ENCODE peak calls at places on chromosome 21, in six cellular contexts. One of them, this sample, is unnamed.

GRCh38 chr21:44706706-44707615 is 4.4 kb downstream of the TSPEAR start:
- DNase-seq in IMR-90: no peak
- DNase-seq in activated effector memory CD4-positive, alpha-beta T cell treated with Interleukin-2 at 50 U/mL for 16 hours: no peak
- DNase-seq in Daoy: no peak
- DNase-seq in HFF-Myc: no peak
- DNase-seq in LoVo: no peak
- DNase-seq in this sample: no peak

GRCh38 chr21:32136546-32136945 is 142.3 kb downstream of the MIS18A start:
- DNase-seq in IMR-90: no peak
- DNase-seq in activated effector memory CD4-positive, alpha-beta T cell treated with Interleukin-2 at 50 U/mL for 16 hours: no peak
- DNase-seq in Daoy: peak; percentile 51
- DNase-seq in HFF-Myc: no peak
- DNase-seq in LoVo: no peak
- DNase-seq in this sample: no peak

GRCh38 chr21:32257952-32258785 is 20.7 kb downstream of the MIS18A start:
- DNase-seq in IMR-90: peak; percentile 85
- DNase-seq in activated effector memory CD4-positive, alpha-beta T cell treated with Interleukin-2 at 50 U/mL for 16 hours: no peak
- DNase-seq in Daoy: peak; percentile 87
- DNase-seq in HFF-Myc: peak; percentile 70
- DNase-seq in LoVo: peak; percentile 73
- DNase-seq in this sample: peak; percentile 91

GRCh38 chr21:26756491-26757159 is 88.6 kb downstream of the ADAMTS1 start:
- DNase-seq in IMR-90: peak; percentile 55
- DNase-seq in activated effector memory CD4-positive, alpha-beta T cell treated with Interleukin-2 at 50 U/mL for 16 hours: no peak
- DNase-seq in Daoy: peak; percentile 12
- DNase-seq in HFF-Myc: no peak
- DNase-seq in LoVo: no peak
- DNase-seq in this sample: peak; percentile 46

GRCh38 chr21:35711661-35712060 is 348.7 kb downstream of the SETD4 start:
- DNase-seq in IMR-90: no peak
- DNase-seq in activated effector memory CD4-positive, alpha-beta T cell treated with Interleukin-2 at 50 U/mL for 16 hours: no peak
- DNase-seq in Daoy: no peak
- DNase-seq in HFF-Myc: no peak
- DNase-seq in LoVo: no peak
- DNase-seq in this sample: no peak

GRCh38 chr21:46096997-46097825 is 701 bp upstream of the COL6A2 start:
- DNase-seq in IMR-90: no peak
- DNase-seq in activated effector memory CD4-positive, alpha-beta T cell treated with Interleukin-2 at 50 U/mL for 16 hours: no peak
- DNase-seq in Daoy: peak; percentile 42
- DNase-seq in HFF-Myc: no peak
- DNase-seq in LoVo: no peak
- DNase-seq in this sample: no peak

GRCh38 chr21:26719750-26720149 is 125.5 kb downstream of the ADAMTS1 start:
- DNase-seq in IMR-90: no peak
- DNase-seq in activated effector memory CD4-positive, alpha-beta T cell treated with Interleukin-2 at 50 U/mL for 16 hours: no peak
- DNase-seq in Daoy: peak; percentile 40
- DNase-seq in HFF-Myc: no peak
- DNase-seq in LoVo: no peak
- DNase-seq in this sample: no peak

GRCh38 chr21:39452207-39452964 is 616 bp downstream of the SH3BGR start:
- DNase-seq in IMR-90: peak; percentile 83
- DNase-seq in activated effector memory CD4-positive, alpha-beta T cell treated with Interleukin-2 at 50 U/mL for 16 hours: no peak
- DNase-seq in Daoy: no peak
- DNase-seq in HFF-Myc: no peak
- DNase-seq in LoVo: no peak
- DNase-seq in this sample: peak; percentile 43

GRCh38 chr21:26572668-26573381 is at the start of gene CYYR1:
- DNase-seq in IMR-90: no peak
- DNase-seq in activated effector memory CD4-positive, alpha-beta T cell treated with Interleukin-2 at 50 U/mL for 16 hours: no peak
- DNase-seq in Daoy: no peak
- DNase-seq in HFF-Myc: no peak
- DNase-seq in LoVo: no peak
- DNase-seq in this sample: no peak

GRCh38 chr21:45059121-45059520 is 15.3 kb upstream of the ADARB1 start:
- DNase-seq in IMR-90: no peak
- DNase-seq in activated effector memory CD4-positive, alpha-beta T cell treated with Interleukin-2 at 50 U/mL for 16 hours: no peak
- DNase-seq in Daoy: no peak
- DNase-seq in HFF-Myc: no peak
- DNase-seq in LoVo: no peak
- DNase-seq in this sample: no peak

GRCh38 chr21:32328595-32328994 is 29.9 kb downstream of the MRAP start:
- DNase-seq in IMR-90: peak; percentile 64
- DNase-seq in activated effector memory CD4-positive, alpha-beta T cell treated with Interleukin-2 at 50 U/mL for 16 hours: no peak
- DNase-seq in Daoy: no peak
- DNase-seq in HFF-Myc: no peak
- DNase-seq in LoVo: no peak
- DNase-seq in this sample: peak; percentile 62

GRCh38 chr21:25898671-25899070 is 163.9 kb downstream of the GABPA start:
- DNase-seq in IMR-90: no peak
- DNase-seq in activated effector memory CD4-positive, alpha-beta T cell treated with Interleukin-2 at 50 U/mL for 16 hours: no peak
- DNase-seq in Daoy: no peak
- DNase-seq in HFF-Myc: no peak
- DNase-seq in LoVo: no peak
- DNase-seq in this sample: peak; percentile 29

GRCh38 chr21:41071410-41071809 is 96.5 kb upstream of the BACE2 start:
- DNase-seq in IMR-90: no peak
- DNase-seq in activated effector memory CD4-positive, alpha-beta T cell treated with Interleukin-2 at 50 U/mL for 16 hours: no peak
- DNase-seq in Daoy: no peak
- DNase-seq in HFF-Myc: no peak
- DNase-seq in LoVo: no peak
- DNase-seq in this sample: no peak

GRCh38 chr21:33908760-33909159 is 6.8 kb downstream of the ATP5PO start:
- DNase-seq in IMR-90: no peak
- DNase-seq in activated effector memory CD4-positive, alpha-beta T cell treated with Interleukin-2 at 50 U/mL for 16 hours: no peak
- DNase-seq in Daoy: no peak
- DNase-seq in HFF-Myc: no peak
- DNase-seq in LoVo: no peak
- DNase-seq in this sample: no peak

GRCh38 chr21:45892156-45892919 is 89.2 kb upstream of the COL6A1 start:
- DNase-seq in IMR-90: no peak
- DNase-seq in activated effector memory CD4-positive, alpha-beta T cell treated with Interleukin-2 at 50 U/mL for 16 hours: no peak
- DNase-seq in Daoy: no peak
- DNase-seq in HFF-Myc: no peak
- DNase-seq in LoVo: no peak
- DNase-seq in this sample: no peak

GRCh38 chr21:22544747-22545146 is 1546.5 kb downstream of the NCAM2 start:
- DNase-seq in IMR-90: no peak
- DNase-seq in activated effector memory CD4-positive, alpha-beta T cell treated with Interleukin-2 at 50 U/mL for 16 hours: no peak
- DNase-seq in Daoy: no peak
- DNase-seq in HFF-Myc: no peak
- DNase-seq in LoVo: no peak
- DNase-seq in this sample: no peak

GRCh38 chr21:29351691-29352090 is 53.0 kb downstream of the BACH1 start:
- DNase-seq in IMR-90: peak; percentile 91
- DNase-seq in activated effector memory CD4-positive, alpha-beta T cell treated with Interleukin-2 at 50 U/mL for 16 hours: no peak
- DNase-seq in Daoy: no peak
- DNase-seq in HFF-Myc: no peak
- DNase-seq in LoVo: no peak
- DNase-seq in this sample: peak; percentile 86

GRCh38 chr21:46662765-46663500 is 27.5 kb downstream of the PRMT2 start:
- DNase-seq in IMR-90: no peak
- DNase-seq in activated effector memory CD4-positive, alpha-beta T cell treated with Interleukin-2 at 50 U/mL for 16 hours: no peak
- DNase-seq in Daoy: peak; percentile 25
- DNase-seq in HFF-Myc: no peak
- DNase-seq in LoVo: no peak
- DNase-seq in this sample: no peak

GRCh38 chr21:29144736-29145353 is 14.4 kb downstream of the MAP3K7CL start:
- DNase-seq in IMR-90: peak; percentile 61
- DNase-seq in activated effector memory CD4-positive, alpha-beta T cell treated with Interleukin-2 at 50 U/mL for 16 hours: no peak
- DNase-seq in Daoy: no peak
- DNase-seq in HFF-Myc: no peak
- DNase-seq in LoVo: no peak
- DNase-seq in this sample: peak; percentile 70

GRCh38 chr21:33230518-33231324 is 983 bp downstream of the IFNAR2 start:
- DNase-seq in IMR-90: peak; percentile 75
- DNase-seq in activated effector memory CD4-positive, alpha-beta T cell treated with Interleukin-2 at 50 U/mL for 16 hours: peak; percentile 28
- DNase-seq in Daoy: peak; percentile 80
- DNase-seq in HFF-Myc: no peak
- DNase-seq in LoVo: peak; percentile 21
- DNase-seq in this sample: peak; percentile 82

GRCh38 chr21:18950045-18950740 is 546.6 kb upstream of the TMPRSS15 start:
- DNase-seq in IMR-90: no peak
- DNase-seq in activated effector memory CD4-positive, alpha-beta T cell treated with Interleukin-2 at 50 U/mL for 16 hours: no peak
- DNase-seq in Daoy: no peak
- DNase-seq in HFF-Myc: no peak
- DNase-seq in LoVo: no peak
- DNase-seq in this sample: no peak

GRCh38 chr21:34524671-34525601 is 12.9 kb upstream of the KCNE1 start:
- DNase-seq in IMR-90: peak; percentile 84
- DNase-seq in activated effector memory CD4-positive, alpha-beta T cell treated with Interleukin-2 at 50 U/mL for 16 hours: no peak
- DNase-seq in Daoy: peak; percentile 61
- DNase-seq in HFF-Myc: no peak
- DNase-seq in LoVo: no peak
- DNase-seq in this sample: peak; percentile 83

GRCh38 chr21:36487641-36488307 is 7.9 kb upstream of the CLDN14 start:
- DNase-seq in IMR-90: peak; percentile 64
- DNase-seq in activated effector memory CD4-positive, alpha-beta T cell treated with Interleukin-2 at 50 U/mL for 16 hours: no peak
- DNase-seq in Daoy: peak; percentile 56
- DNase-seq in HFF-Myc: no peak
- DNase-seq in LoVo: no peak
- DNase-seq in this sample: peak; percentile 30

GRCh38 chr21:30479259-30479658 is 908 bp downstream of the KRTAP19-1 start:
- DNase-seq in IMR-90: no peak
- DNase-seq in activated effector memory CD4-positive, alpha-beta T cell treated with Interleukin-2 at 50 U/mL for 16 hours: no peak
- DNase-seq in Daoy: no peak
- DNase-seq in HFF-Myc: no peak
- DNase-seq in LoVo: no peak
- DNase-seq in this sample: no peak

GRCh38 chr21:46083271-46084040 is 14.5 kb upstream of the COL6A2 start:
- DNase-seq in IMR-90: no peak
- DNase-seq in activated effector memory CD4-positive, alpha-beta T cell treated with Interleukin-2 at 50 U/mL for 16 hours: no peak
- DNase-seq in Daoy: no peak
- DNase-seq in HFF-Myc: no peak
- DNase-seq in LoVo: no peak
- DNase-seq in this sample: no peak